ENCODE peak calls at places on chromosomes 6 and 20, in seven cellular contexts. S is heart right ventricle, C is H9, N is PC-3, K is cardiac muscle cell, T is HCT116, P is stomach. W is an unnamed sample. For H3K4me1, the result is how much of the 10 kb centered on the place peaks cover.

GRCh38 chr6:145091827-145092164 is 643.5 kb downstream of the EPM2A start:
- DNase-seq in N (no peak), S (no peak), K (no peak), C (no peak), P (no peak), T (no peak), W (no peak)

GRCh38 chr6:155177369-155177961 is 86.3 kb upstream of the CLDN20 start:
- DNase-seq in N (peak), T (peak), P (peak), C (no peak), K (peak), S (peak), W (peak)

GRCh38 chr6:65285275-65285674 is 421.8 kb downstream of the EYS start:
- DNase-seq in P (no peak), N (no peak), T (no peak), K (no peak), S (no peak), C (no peak), W (no peak)

GRCh38 chr20:14406495-14406894 is 69.1 kb upstream of the FLRT3 start:
- DNase-seq in P (no peak), S (no peak), C (no peak), N (peak), T (no peak), K (no peak), W (peak)

GRCh38 chr20:1108437-1108920 is 9.9 kb upstream of the PSMF1 start:
- DNase-seq in P (peak), S (peak), K (peak), T (peak), N (peak), C (peak), W (peak)

GRCh38 chr20:38113401-38114325 is 51.4 kb downstream of the TGM2 start:
- DNase-seq in C (peak), N (peak), P (no peak), S (peak), T (peak), K (peak), W (peak)

GRCh38 chr20:610130-611046 is at the start of gene TCF15:
- DNase-seq in S (peak), N (peak), K (peak), T (no peak), C (peak), P (no peak), W (no peak)

GRCh38 chr6:26554669-26555504 is 16.7 kb downstream of the HMGN4 start:
- DNase-seq in S (no peak), N (peak), P (no peak), C (peak), K (no peak), T (no peak), W (peak)

GRCh38 chr20:12927489-12927888 is 81.3 kb upstream of the SPTLC3 start:
- DNase-seq in N (peak), T (no peak), P (no peak), C (no peak), K (no peak), S (no peak), W (no peak)

GRCh38 chr20:59063358-59064213 is 21.0 kb upstream of the PRELID3B start:
- DNase-seq in P (no peak), S (peak), K (peak), N (no peak), T (peak), C (no peak), W (no peak)

GRCh38 chr6:109687271-109687721 is 3.7 kb downstream of the AK9 start:
- DNase-seq in T (no peak), S (no peak), N (peak), C (no peak), K (no peak), P (no peak), W (no peak)

GRCh38 chr6:33104893-33105292 is 29.1 kb downstream of the HLA-DPB1 start:
- DNase-seq in K (no peak), C (peak), N (no peak), T (no peak), S (no peak), P (no peak), W (no peak)

GRCh38 chr6:84774174-84775158 is 10.1 kb upstream of the TBX18 start:
- DNase-seq in N (no peak), C (peak), S (peak), P (no peak), T (no peak), K (peak), W (peak)

GRCh38 chr20:5168582-5169396 is 42.0 kb downstream of the CDS2 start:
- DNase-seq in C (peak), T (no peak), S (peak), N (peak), P (no peak), K (no peak), W (no peak)

GRCh38 chr6:153787341-153787606 is 251.8 kb upstream of the OPRM1 start:
- DNase-seq in T (no peak), P (no peak), S (no peak), N (no peak), K (no peak), C (no peak), W (peak)

GRCh38 chr6:36739947-36740817 is 42.6 kb downstream of the RAB44 start:
- DNase-seq in K (no peak), P (no peak), N (peak), S (no peak), T (no peak), C (no peak), W (no peak)

GRCh38 chr20:4545526-4545925 is 176.2 kb upstream of the PRND start:
- DNase-seq in K (no peak), P (no peak), T (no peak), C (no peak), S (no peak), N (no peak), W (no peak)

GRCh38 chr20:63618291-63618980 is 8.5 kb downstream of the GMEB2 start:
- DNase-seq in T (no peak), P (no peak), K (no peak), N (no peak), C (no peak), S (no peak), W (no peak)

GRCh38 chr6:7106752-7107577 is 796 bp upstream of the RREB1 start:
- DNase-seq in S (peak), K (no peak), C (peak), N (peak), P (no peak), T (no peak), W (peak)

GRCh38 chr6:32132110-32132509 is 2.0 kb upstream of the FKBPL start:
- DNase-seq in C (no peak), T (no peak), S (no peak), P (no peak), K (no peak), N (peak), W (no peak)

GRCh38 chr20:10716855-10717254 is 43.1 kb upstream of the JAG1 start:
- DNase-seq in C (no peak), K (no peak), N (peak), T (no peak), P (no peak), S (no peak), W (no peak)

DNA sequence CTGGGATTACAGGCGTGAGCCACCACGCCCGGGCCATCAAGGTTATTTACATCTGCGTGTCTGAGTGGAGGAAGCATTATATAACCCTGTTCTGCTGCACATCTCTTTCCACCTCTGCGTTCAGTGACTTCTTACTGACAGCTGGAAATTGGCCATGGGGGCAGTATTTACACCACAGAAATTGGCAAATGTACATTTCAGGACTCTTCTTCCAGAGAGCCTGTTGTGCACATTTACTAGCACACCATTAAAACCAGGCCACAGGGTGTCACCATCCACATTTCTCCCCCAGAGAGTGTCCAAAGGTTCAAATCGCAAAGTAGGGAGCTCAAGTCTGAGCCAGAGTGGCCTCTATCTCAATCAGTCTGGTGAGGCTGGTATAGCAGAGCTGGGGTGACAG is 62.9 kb upstream of the SNX9 start:
- DNase-seq in C (no peak), N (no peak), T (no peak), P (no peak), S (no peak), K (no peak), W (no peak)
- TF ChIP-seq CTCF in C (no peak), N (no peak), T (no peak), P (no peak), S (no peak), K (no peak), W (no peak)

GRCh38 chr20:8152183-8152582 is 20.1 kb downstream of the PLCB1 start:
- DNase-seq in N (peak), P (no peak), K (no peak), C (no peak), T (no peak), S (peak), W (no peak)
- H3K4me1 ChIP-seq in N (under half), P (under half), K (under half), C (under half), T (under half), S (half or more), W (under half)

GRCh38 chr6:13846841-13847240 is 32.5 kb upstream of the MCUR1 start:
- DNase-seq in P (no peak), C (peak), T (peak), N (no peak), K (no peak), S (no peak), W (no peak)
- TF ChIP-seq CTCF in P (no peak), C (peak), T (peak), N (peak), K (no peak), S (no peak), W (peak)

GRCh38 chr6:47308674-47309325 is 905 bp downstream of the TNFRSF21 start:
- DNase-seq in C (peak), P (peak), N (peak), K (peak), S (peak), T (no peak), W (peak)

GRCh38 chr6:47309326-47310130 is at the start of gene TNFRSF21:
- DNase-seq in N (peak), S (peak), P (peak), T (peak), C (peak), K (peak), W (peak)

GRCh38 chr6:47306887-47307286 is 2.8 kb downstream of the TNFRSF21 start:
- DNase-seq in T (no peak), N (peak), P (no peak), K (no peak), S (no peak), C (no peak), W (no peak)

GRCh38 chr6:47307362-47308222 is 2.1 kb downstream of the TNFRSF21 start:
- DNase-seq in N (no peak), T (no peak), P (no peak), S (no peak), C (no peak), K (no peak), W (no peak)

GRCh38 chr6:47308223-47308567 is 1.5 kb downstream of the TNFRSF21 start:
- DNase-seq in S (no peak), N (no peak), C (no peak), K (peak), P (no peak), T (no peak), W (no peak)
- H3K4me1 ChIP-seq in S (under half), N (under half), C (under half), K (under half), P (under half), T (under half), W (under half)

DNA sequence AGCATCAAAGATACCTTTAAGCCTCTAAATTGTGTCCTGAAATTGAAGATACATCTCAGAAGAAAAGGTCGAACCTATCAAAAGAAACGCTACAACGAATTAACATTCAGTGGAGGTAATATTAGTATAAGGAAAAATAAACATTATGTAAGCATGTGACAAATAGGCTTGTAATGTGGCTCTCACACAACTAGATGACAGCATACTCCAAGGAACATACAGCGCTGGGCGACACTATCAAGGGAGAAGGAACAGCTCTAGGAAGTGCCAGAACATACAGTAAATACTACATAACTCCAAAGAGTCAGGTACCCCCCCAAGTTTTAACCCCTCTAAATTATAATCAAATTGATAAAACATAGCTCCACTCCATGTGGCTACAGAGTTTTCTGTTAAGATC is 103.5 kb downstream of the LAMP5 start:
- DNase-seq in S (no peak), P (peak), T (peak), K (peak), N (peak), C (no peak), W (peak)
- TF ChIP-seq CTCF in S (peak), P (peak), T (peak), K (peak), N (peak), C (peak), W (peak)

DNA sequence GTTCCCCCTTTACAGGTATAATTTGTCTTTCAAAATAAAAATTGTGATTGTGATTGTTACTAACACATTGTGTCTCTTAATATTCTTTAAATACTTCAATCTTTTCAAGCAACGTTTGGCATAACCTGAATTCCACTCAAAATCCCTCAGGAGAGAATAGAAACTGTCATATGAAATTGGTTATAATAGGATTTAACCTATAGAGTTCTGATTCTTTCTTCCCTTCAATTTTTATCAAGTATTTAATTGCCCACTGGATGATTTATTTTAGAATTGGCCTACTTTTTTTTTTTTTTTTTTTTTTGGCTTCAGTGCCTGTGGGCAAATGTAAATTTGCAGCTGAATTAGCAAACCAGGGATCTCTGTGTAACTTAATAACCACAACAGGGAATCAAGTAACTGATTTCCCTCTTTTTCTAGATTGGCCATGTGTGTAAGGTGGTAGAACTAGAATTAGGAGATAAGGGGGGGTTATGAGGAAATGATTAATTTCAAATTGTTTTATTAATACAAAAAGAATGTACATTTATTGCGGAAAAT is 157.0 kb downstream of the SOX4 start:
- DNase-seq in C (no peak), T (no peak), K (no peak), P (no peak), S (no peak), N (no peak), W (no peak)
- H3K4me1 ChIP-seq in C (under half), T (half or more), K (half or more), P (under half), S (under half), N (half or more), W (under half)

GRCh38 chr6:158468666-158469065 is 91.2 kb upstream of the TMEM181 start:
- DNase-seq in P (no peak), K (no peak), T (no peak), N (peak), S (no peak), C (no peak), W (no peak)
- TF ChIP-seq CTCF in P (no peak), K (no peak), T (peak), N (peak), S (no peak), C (peak), W (no peak)

GRCh38 chr6:142933701-142934100 is 11.3 kb downstream of the HIVEP2 start:
- DNase-seq in S (no peak), C (no peak), K (no peak), N (no peak), P (no peak), T (no peak), W (no peak)

GRCh38 chr6:142935553-142936517 is 9.1 kb downstream of the HIVEP2 start:
- DNase-seq in T (no peak), P (no peak), C (no peak), N (no peak), K (no peak), S (no peak), W (no peak)

GRCh38 chr6:142932788-142933362 is 12.1 kb downstream of the HIVEP2 start:
- DNase-seq in C (no peak), T (no peak), K (no peak), S (no peak), N (no peak), P (no peak), W (no peak)

GRCh38 chr6:142934190-142934589 is 10.8 kb downstream of the HIVEP2 start:
- DNase-seq in K (no peak), P (no peak), N (no peak), C (no peak), S (no peak), T (no peak), W (no peak)

DNA sequence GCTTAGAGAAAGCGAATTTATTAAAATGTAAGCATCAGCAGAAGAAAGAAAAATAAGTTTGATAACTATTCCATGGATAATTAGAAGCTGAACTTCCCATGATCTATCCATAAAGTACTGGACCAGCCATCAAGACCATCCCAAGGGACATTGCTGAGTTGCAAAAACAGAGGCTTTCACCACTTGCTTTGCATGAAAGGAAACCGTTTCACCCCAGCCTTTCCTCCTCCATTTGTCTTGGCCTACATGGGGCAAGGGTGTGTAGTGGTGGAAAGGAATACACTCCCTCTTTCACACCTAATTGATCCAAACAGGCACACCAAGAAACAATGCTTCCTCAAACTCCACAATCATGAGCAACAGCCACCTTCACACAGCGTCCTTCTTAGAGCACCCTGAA is 10.4 kb downstream of the HIVEP2 start:
- DNase-seq in S (no peak), T (no peak), N (no peak), P (no peak), C (no peak), K (no peak), W (no peak)
- H3K4me1 ChIP-seq in S (under half), T (under half), N (under half), P (under half), C (under half), K (under half), W (under half)

DNA sequence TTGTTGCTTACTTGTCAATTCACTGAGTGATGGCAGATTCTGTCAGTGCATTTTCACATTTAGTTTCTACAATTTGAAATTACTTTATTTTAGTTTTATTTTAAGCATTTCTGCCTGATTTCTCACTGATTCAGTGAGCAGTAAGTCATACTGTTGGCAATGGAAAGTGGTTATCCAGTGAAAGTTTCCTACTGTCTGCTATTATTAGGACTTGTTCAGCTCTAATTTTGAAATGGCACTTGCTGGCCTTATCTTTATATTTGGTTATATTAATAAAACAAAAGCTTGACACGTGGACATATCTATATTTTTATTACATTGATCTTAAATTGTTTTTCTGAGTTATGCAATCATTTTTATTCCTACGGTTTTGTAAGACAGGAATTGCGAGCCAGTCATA is 871.8 kb upstream of the SLC35B3 start:
- DNase-seq in T (no peak), S (no peak), C (no peak), P (no peak), N (no peak), K (no peak), W (no peak)
- TF ChIP-seq CTCF in T (no peak), S (no peak), C (no peak), P (no peak), N (no peak), K (no peak), W (no peak)